ENCODE peak calls at places on chromosomes 12 and 14, in five cellular contexts. One of them, this sample, is unnamed.

GRCh38 chr12:130666645-130667044 is 49.5 kb downstream of the RIMBP2 start:
- DNase-seq in AG09309: no peak
- DNase-seq in PC-3: no peak
- DNase-seq in sigmoid colon: no peak
- DNase-seq in LNCaP clone FGC: no peak
- DNase-seq in this sample: no peak

GRCh38 chr14:74257078-74257987 is 18.1 kb downstream of the VSX2 start:
- DNase-seq in sigmoid colon: no peak
- DNase-seq in PC-3: peak
- DNase-seq in LNCaP clone FGC: no peak
- DNase-seq in AG09309: no peak
- DNase-seq in this sample: no peak

GRCh38 chr12:88854260-88854659 is 274.0 kb upstream of the KITLG start:
- DNase-seq in AG09309: peak
- DNase-seq in LNCaP clone FGC: no peak
- DNase-seq in sigmoid colon: no peak
- DNase-seq in PC-3: peak
- DNase-seq in this sample: peak

GRCh38 chr14:51357250-51357649 is 117.2 kb downstream of the TMX1 start:
- DNase-seq in LNCaP clone FGC: no peak
- DNase-seq in AG09309: peak
- DNase-seq in sigmoid colon: no peak
- DNase-seq in PC-3: no peak
- DNase-seq in this sample: no peak

GRCh38 chr14:75752907-75753594 is 92.0 kb downstream of the TTLL5 start:
- DNase-seq in AG09309: no peak
- DNase-seq in PC-3: no peak
- DNase-seq in sigmoid colon: no peak
- DNase-seq in LNCaP clone FGC: no peak
- DNase-seq in this sample: no peak

GRCh38 chr12:14258468-14258947 is 107.0 kb upstream of the ATF7IP start:
- DNase-seq in PC-3: no peak
- DNase-seq in LNCaP clone FGC: no peak
- DNase-seq in AG09309: no peak
- DNase-seq in sigmoid colon: no peak
- DNase-seq in this sample: no peak

GRCh38 chr14:57189070-57189469 is 79.6 kb downstream of the EXOC5 start:
- DNase-seq in LNCaP clone FGC: peak
- DNase-seq in AG09309: no peak
- DNase-seq in PC-3: peak
- DNase-seq in sigmoid colon: no peak
- DNase-seq in this sample: no peak

GRCh38 chr12:91965781-91966180 is 179.9 kb downstream of the BTG1 start:
- DNase-seq in AG09309: no peak
- DNase-seq in PC-3: no peak
- DNase-seq in LNCaP clone FGC: no peak
- DNase-seq in sigmoid colon: no peak
- DNase-seq in this sample: no peak

GRCh38 chr12:51868821-51869489 is 18.9 kb upstream of the ANKRD33 start:
- DNase-seq in sigmoid colon: no peak
- DNase-seq in LNCaP clone FGC: no peak
- DNase-seq in PC-3: no peak
- DNase-seq in AG09309: no peak
- DNase-seq in this sample: no peak

GRCh38 chr12:32501835-32502333 is 102.5 kb downstream of the FGD4 start:
- DNase-seq in PC-3: no peak
- DNase-seq in LNCaP clone FGC: no peak
- DNase-seq in AG09309: peak
- DNase-seq in sigmoid colon: no peak
- DNase-seq in this sample: peak

GRCh38 chr14:104970231-104971068 is 7.7 kb downstream of the AHNAK2 start:
- DNase-seq in AG09309: peak
- DNase-seq in PC-3: peak
- DNase-seq in sigmoid colon: peak
- DNase-seq in LNCaP clone FGC: no peak
- DNase-seq in this sample: peak

GRCh38 chr12:109932878-109933503 is 32.9 kb downstream of the TCHP start:
- DNase-seq in LNCaP clone FGC: no peak
- DNase-seq in sigmoid colon: peak
- DNase-seq in AG09309: no peak
- DNase-seq in PC-3: no peak
- DNase-seq in this sample: no peak

GRCh38 chr14:58362798-58363412 is 32.8 kb upstream of the TOMM20L start:
- DNase-seq in sigmoid colon: no peak
- DNase-seq in AG09309: no peak
- DNase-seq in LNCaP clone FGC: peak
- DNase-seq in PC-3: peak
- DNase-seq in this sample: no peak

GRCh38 chr12:96399081-96399918 is 939 bp downstream of the CDK17 start:
- DNase-seq in sigmoid colon: peak
- DNase-seq in AG09309: no peak
- DNase-seq in PC-3: peak
- DNase-seq in LNCaP clone FGC: no peak
- DNase-seq in this sample: no peak

GRCh38 chr12:113267621-113268020 is 46.4 kb downstream of the TPCN1 start:
- DNase-seq in sigmoid colon: no peak
- DNase-seq in PC-3: peak
- DNase-seq in AG09309: no peak
- DNase-seq in LNCaP clone FGC: no peak
- DNase-seq in this sample: no peak

GRCh38 chr14:68633131-68633991 is 159.5 kb downstream of the ZFP36L1 start:
- DNase-seq in sigmoid colon: peak
- DNase-seq in LNCaP clone FGC: no peak
- DNase-seq in AG09309: no peak
- DNase-seq in PC-3: no peak
- DNase-seq in this sample: no peak

GRCh38 chr12:63480186-63480585 is 188.1 kb downstream of the DPY19L2 start:
- DNase-seq in LNCaP clone FGC: no peak
- DNase-seq in AG09309: no peak
- DNase-seq in PC-3: no peak
- DNase-seq in sigmoid colon: no peak
- DNase-seq in this sample: no peak

GRCh38 chr14:54699087-54699530 is 132.2 kb downstream of the SAMD4A start:
- DNase-seq in AG09309: no peak
- DNase-seq in PC-3: no peak
- DNase-seq in LNCaP clone FGC: no peak
- DNase-seq in sigmoid colon: no peak
- DNase-seq in this sample: no peak

GRCh38 chr14:91897121-91897701 is 29.9 kb upstream of the TC2N start:
- DNase-seq in sigmoid colon: peak
- DNase-seq in PC-3: peak
- DNase-seq in AG09309: peak
- DNase-seq in LNCaP clone FGC: no peak
- DNase-seq in this sample: no peak

GRCh38 chr12:120538281-120539156 is 4.4 kb downstream of the RNF10 start:
- DNase-seq in AG09309: peak
- DNase-seq in PC-3: peak
- DNase-seq in sigmoid colon: peak
- DNase-seq in LNCaP clone FGC: peak
- DNase-seq in this sample: no peak

GRCh38 chr12:93122089-93122488 is 193.0 kb upstream of the EEA1 start:
- DNase-seq in sigmoid colon: no peak
- DNase-seq in LNCaP clone FGC: no peak
- DNase-seq in AG09309: peak
- DNase-seq in PC-3: peak
- DNase-seq in this sample: no peak

GRCh38 chr14:103398427-103399195 is 13.4 kb downstream of the MARK3 start:
- DNase-seq in PC-3: peak
- DNase-seq in AG09309: no peak
- DNase-seq in sigmoid colon: no peak
- DNase-seq in LNCaP clone FGC: no peak
- DNase-seq in this sample: no peak